ENCODE peak calls at places on chromosomes 1 and 21, in six cellular contexts. W, K, C, Q, E and A are unnamed samples.

GRCh38 chr1:101264699-101265098 is 27.9 kb downstream of the S1PR1 start:
- DNase-seq in W (no peak), K (no peak), C (peak; percentile 45), Q (no peak), E (no peak), A (peak; percentile 55)

GRCh38 chr1:227002531-227003049 is 62.5 kb downstream of the COQ8A start:
- DNase-seq in W (no peak), K (peak; percentile 27), C (no peak), Q (no peak), E (no peak), A (no peak)

GRCh38 chr1:195105281-195105680 is 1503.0 kb downstream of the KCNT2 start:
- DNase-seq in W (no peak), K (no peak), C (no peak), Q (no peak), E (no peak), A (no peak)

GRCh38 chr1:198443374-198444233 is 96.9 kb downstream of the ATP6V1G3 start:
- DNase-seq in W (no peak), K (no peak), C (peak; percentile 82), Q (no peak), E (no peak), A (no peak)

GRCh38 chr1:25148673-25149300 is 83.5 kb downstream of the SYF2 start:
- DNase-seq in W (no peak), K (peak; percentile 74), C (peak; percentile 27), Q (peak; percentile 31), E (no peak), A (no peak)

GRCh38 chr1:36419158-36419557 is 21.4 kb upstream of the LSM10 start:
- DNase-seq in W (no peak), K (no peak), C (no peak), Q (no peak), E (no peak), A (no peak)

GRCh38 chr1:83512371-83513004 is 486.4 kb downstream of the TTLL7 start:
- DNase-seq in W (no peak), K (no peak), C (no peak), Q (no peak), E (no peak), A (no peak)

GRCh38 chr21:44965251-44966022 is 25.6 kb downstream of the SLX9 start:
- DNase-seq in W (peak; percentile 47), K (no peak), C (no peak), Q (no peak), E (no peak), A (no peak)

GRCh38 chr1:199124351-199124750 is 485.5 kb downstream of the PTPRC start:
- DNase-seq in W (no peak), K (no peak), C (no peak), Q (no peak), E (no peak), A (no peak)

GRCh38 chr1:66606359-66607142 is 72.6 kb downstream of the SGIP1 start:
- DNase-seq in W (no peak), K (no peak), C (no peak), Q (no peak), E (no peak), A (no peak)

GRCh38 chr21:38839683-38840286 is 34.1 kb downstream of the ETS2 start:
- DNase-seq in W (no peak), K (peak; percentile 2), C (peak; percentile 65), Q (no peak), E (no peak), A (no peak)

GRCh38 chr1:86502721-86503430 is 34.1 kb downstream of the CLCA1 start:
- DNase-seq in W (no peak), K (no peak), C (peak; percentile 51), Q (peak; percentile 61), E (no peak), A (no peak)

GRCh38 chr1:51343624-51344023 is 13.3 kb upstream of the TTC39A start:
- DNase-seq in W (no peak), K (no peak), C (no peak), Q (no peak), E (no peak), A (no peak)

GRCh38 chr1:71184410-71184809 is 103.6 kb upstream of the ZRANB2 start:
- DNase-seq in W (no peak), K (no peak), C (no peak), Q (no peak), E (no peak), A (no peak)

GRCh38 chr1:170241266-170241851 is 95.6 kb downstream of the NTMT2 start:
- DNase-seq in W (no peak), K (no peak), C (no peak), Q (no peak), E (no peak), A (no peak)

GRCh38 chr1:210688482-210689233 is 360.0 kb downstream of the HHAT start:
- DNase-seq in W (no peak), K (no peak), C (no peak), Q (no peak), E (no peak), A (no peak)

GRCh38 chr1:1291023-1291528 is 10.8 kb downstream of the SCNN1D start:
- DNase-seq in W (peak; percentile 76), K (no peak), C (no peak), Q (no peak), E (no peak), A (no peak)

GRCh38 chr1:212960932-212961331 is 10.6 kb downstream of the VASH2 start:
- DNase-seq in W (no peak), K (no peak), C (no peak), Q (no peak), E (no peak), A (no peak)

GRCh38 chr1:6486433-6487011 is 4.9 kb downstream of the PLEKHG5 start:
- DNase-seq in W (peak; percentile 94), K (peak; percentile 81), C (peak; percentile 54), Q (peak; percentile 81), E (peak; percentile 77), A (peak; percentile 25)

GRCh38 chr1:226738995-226739695 is at the start of gene ITPKB:
- DNase-seq in W (peak; percentile 65), K (peak; percentile 91), C (peak; percentile 74), Q (peak; percentile 86), E (no peak), A (peak; percentile 63)

GRCh38 chr1:67441183-67441582 is 11.0 kb upstream of the SERBP1 start:
- DNase-seq in W (no peak), K (peak; percentile 40), C (no peak), Q (peak; percentile 57), E (no peak), A (no peak)

GRCh38 chr1:162193815-162194214 is 124.3 kb downstream of the NOS1AP start:
- DNase-seq in W (no peak), K (no peak), C (no peak), Q (no peak), E (no peak), A (no peak)

GRCh38 chr1:227395391-227396028 is 77.2 kb upstream of the CDC42BPA start:
- DNase-seq in W (no peak), K (no peak), C (peak; percentile 73), Q (no peak), E (no peak), A (no peak)

GRCh38 chr1:11842154-11843041 is 5.2 kb downstream of the NPPA start:
- DNase-seq in W (peak; percentile 74), K (peak; percentile 32), C (no peak), Q (no peak), E (no peak), A (no peak)

GRCh38 chr1:196659471-196659870 is 7.6 kb downstream of the CFH start:
- DNase-seq in W (no peak), K (no peak), C (no peak), Q (no peak), E (no peak), A (no peak)

GRCh38 chr1:196535727-196536126 is 72.5 kb downstream of the KCNT2 start:
- DNase-seq in W (no peak), K (no peak), C (no peak), Q (peak; percentile 46), E (no peak), A (peak; percentile 3)

GRCh38 chr1:100322436-100323211 is 29.7 kb upstream of the CDC14A start:
- DNase-seq in W (no peak), K (no peak), C (peak; percentile 64), Q (no peak), E (no peak), A (peak; percentile 25)

GRCh38 chr1:184340984-184341383 is 45.8 kb upstream of the C1orf21 start:
- DNase-seq in W (no peak), K (peak; percentile 28), C (no peak), Q (no peak), E (no peak), A (no peak)

GRCh38 chr1:42142894-42143675 is 10.1 kb upstream of the GUCA2B start:
- DNase-seq in W (no peak), K (peak; percentile 5), C (no peak), Q (peak; percentile 49), E (no peak), A (no peak)

GRCh38 chr1:156114101-156114918 is at the start of gene LMNA:
- DNase-seq in W (peak; percentile 96), K (peak; percentile 89), C (peak; percentile 93), Q (peak; percentile 70), E (no peak), A (peak; percentile 78)

GRCh38 chr21:42688841-42689371 is 35.5 kb downstream of the PDE9A start:
- DNase-seq in W (peak; percentile 54), K (no peak), C (no peak), Q (no peak), E (no peak), A (no peak)

GRCh38 chr1:24118410-24119242 is 6.7 kb upstream of the MYOM3 start:
- DNase-seq in W (no peak), K (no peak), C (peak; percentile 68), Q (no peak), E (no peak), A (no peak)